ENCODE peak calls at places on chromosomes 2 and 18, in eight cellular contexts. One of them, this sample, is unnamed. For H3K4me1, the result is how much of the 10 kb centered on the place peaks cover.

GRCh38 chr2:106091219-106091618 is 102.9 kb downstream of the UXS1 start:
- DNase-seq in GM23338: no peak
- DNase-seq in effector memory CD4-positive, alpha-beta T cell: no peak
- DNase-seq in OCI-LY7: no peak
- DNase-seq in heart right ventricle: no peak
- DNase-seq in GM23248: no peak
- DNase-seq in A549: no peak
- DNase-seq in colonic mucosa: no peak
- DNase-seq in this sample: no peak

GRCh38 chr2:125710561-125710960 is 945.4 kb upstream of the GYPC start:
- DNase-seq in GM23338: no peak
- DNase-seq in effector memory CD4-positive, alpha-beta T cell: no peak
- DNase-seq in GM23248: no peak
- DNase-seq in OCI-LY7: no peak
- DNase-seq in A549: no peak
- DNase-seq in heart right ventricle: no peak
- DNase-seq in colonic mucosa: no peak
- DNase-seq in this sample: no peak

GRCh38 chr2:206873426-206873825 is 65.9 kb upstream of the CPO start:
- DNase-seq in A549: no peak
- DNase-seq in GM23248: no peak
- DNase-seq in heart right ventricle: no peak
- DNase-seq in effector memory CD4-positive, alpha-beta T cell: no peak
- DNase-seq in OCI-LY7: no peak
- DNase-seq in colonic mucosa: no peak
- DNase-seq in GM23338: no peak
- DNase-seq in this sample: no peak

GRCh38 chr2:119117891-119118882 is 40.4 kb downstream of the C1QL2 start:
- DNase-seq in effector memory CD4-positive, alpha-beta T cell: no peak
- DNase-seq in OCI-LY7: no peak
- DNase-seq in GM23248: no peak
- DNase-seq in A549: no peak
- DNase-seq in heart right ventricle: no peak
- DNase-seq in GM23338: no peak
- DNase-seq in colonic mucosa: no peak
- DNase-seq in this sample: no peak

GRCh38 chr2:134029478-134029877 is 224.4 kb upstream of the MGAT5 start:
- DNase-seq in OCI-LY7: no peak
- DNase-seq in colonic mucosa: no peak
- DNase-seq in effector memory CD4-positive, alpha-beta T cell: no peak
- DNase-seq in GM23338: no peak
- DNase-seq in heart right ventricle: no peak
- DNase-seq in A549: no peak
- DNase-seq in GM23248: no peak
- DNase-seq in this sample: no peak

GRCh38 chr2:196453613-196454047 is 185.9 kb upstream of the CCDC150 start:
- DNase-seq in effector memory CD4-positive, alpha-beta T cell: no peak
- DNase-seq in colonic mucosa: peak
- DNase-seq in GM23248: peak
- DNase-seq in GM23338: peak
- DNase-seq in OCI-LY7: peak
- DNase-seq in A549: peak
- DNase-seq in heart right ventricle: no peak
- DNase-seq in this sample: peak

GRCh38 chr18:46899274-46899948 is 17.9 kb downstream of the PIAS2 start:
- DNase-seq in GM23338: peak
- DNase-seq in A549: no peak
- DNase-seq in OCI-LY7: no peak
- DNase-seq in colonic mucosa: no peak
- DNase-seq in heart right ventricle: no peak
- DNase-seq in effector memory CD4-positive, alpha-beta T cell: no peak
- DNase-seq in GM23248: no peak
- DNase-seq in this sample: no peak

GRCh38 chr2:120719471-120719870 is 16.2 kb upstream of the GLI2 start:
- DNase-seq in colonic mucosa: no peak
- DNase-seq in OCI-LY7: no peak
- DNase-seq in effector memory CD4-positive, alpha-beta T cell: no peak
- DNase-seq in A549: no peak
- DNase-seq in GM23338: no peak
- DNase-seq in heart right ventricle: no peak
- DNase-seq in GM23248: no peak
- DNase-seq in this sample: no peak

GRCh38 chr18:64987096-64987495 is 763.7 kb upstream of the CDH7 start:
- DNase-seq in heart right ventricle: no peak
- DNase-seq in effector memory CD4-positive, alpha-beta T cell: no peak
- DNase-seq in GM23248: no peak
- DNase-seq in OCI-LY7: no peak
- DNase-seq in A549: no peak
- DNase-seq in GM23338: no peak
- DNase-seq in colonic mucosa: no peak
- DNase-seq in this sample: no peak

GRCh38 chr2:73284296-73285161 is at the start of gene FBXO41:
- DNase-seq in colonic mucosa: peak
- DNase-seq in A549: peak
- DNase-seq in GM23338: peak
- DNase-seq in GM23248: peak
- DNase-seq in heart right ventricle: peak
- DNase-seq in effector memory CD4-positive, alpha-beta T cell: peak
- DNase-seq in OCI-LY7: peak
- DNase-seq in this sample: peak

GRCh38 chr2:28564346-28564745 is 68.5 kb downstream of the PLB1 start:
- DNase-seq in colonic mucosa: no peak
- DNase-seq in OCI-LY7: no peak
- DNase-seq in GM23338: no peak
- DNase-seq in heart right ventricle: no peak
- DNase-seq in GM23248: no peak
- DNase-seq in A549: no peak
- DNase-seq in effector memory CD4-positive, alpha-beta T cell: no peak
- DNase-seq in this sample: no peak

GRCh38 chr2:151718247-151718646 is 16.0 kb downstream of the NEB start:
- DNase-seq in heart right ventricle: no peak
- DNase-seq in GM23338: no peak
- DNase-seq in OCI-LY7: no peak
- DNase-seq in A549: no peak
- DNase-seq in effector memory CD4-positive, alpha-beta T cell: no peak
- DNase-seq in GM23248: no peak
- DNase-seq in colonic mucosa: no peak
- DNase-seq in this sample: no peak

GRCh38 chr2:23760746-23761145 is 166.2 kb downstream of the ATAD2B start:
- DNase-seq in GM23338: peak
- DNase-seq in effector memory CD4-positive, alpha-beta T cell: no peak
- DNase-seq in A549: peak
- DNase-seq in colonic mucosa: no peak
- DNase-seq in OCI-LY7: peak
- DNase-seq in GM23248: peak
- DNase-seq in heart right ventricle: no peak
- DNase-seq in this sample: no peak

GRCh38 chr2:43212931-43213330 is 13.5 kb downstream of the ZFP36L2 start:
- DNase-seq in GM23248: no peak
- DNase-seq in effector memory CD4-positive, alpha-beta T cell: no peak
- DNase-seq in OCI-LY7: no peak
- DNase-seq in A549: no peak
- DNase-seq in heart right ventricle: peak
- DNase-seq in GM23338: no peak
- DNase-seq in colonic mucosa: peak
- DNase-seq in this sample: no peak

GRCh38 chr2:28470759-28471158 is 25.1 kb upstream of the PLB1 start:
- DNase-seq in heart right ventricle: no peak
- DNase-seq in colonic mucosa: peak
- DNase-seq in A549: no peak
- DNase-seq in effector memory CD4-positive, alpha-beta T cell: no peak
- DNase-seq in GM23338: no peak
- DNase-seq in GM23248: no peak
- DNase-seq in OCI-LY7: no peak
- DNase-seq in this sample: peak

GRCh38 chr2:122843503-122843902 is 1088.1 kb downstream of the TSN start:
- DNase-seq in heart right ventricle: no peak
- DNase-seq in effector memory CD4-positive, alpha-beta T cell: no peak
- DNase-seq in OCI-LY7: no peak
- DNase-seq in GM23338: no peak
- DNase-seq in A549: no peak
- DNase-seq in GM23248: no peak
- DNase-seq in colonic mucosa: no peak
- DNase-seq in this sample: no peak

GRCh38 chr18:38933322-38933721 is 1367.7 kb upstream of the CELF4 start:
- DNase-seq in OCI-LY7: no peak
- DNase-seq in heart right ventricle: no peak
- DNase-seq in colonic mucosa: no peak
- DNase-seq in A549: no peak
- DNase-seq in GM23248: no peak
- DNase-seq in effector memory CD4-positive, alpha-beta T cell: no peak
- DNase-seq in GM23338: no peak
- DNase-seq in this sample: no peak

GRCh38 chr2:237732070-237732469 is 66.5 kb upstream of the RBM44 start:
- DNase-seq in colonic mucosa: no peak
- DNase-seq in heart right ventricle: no peak
- DNase-seq in effector memory CD4-positive, alpha-beta T cell: no peak
- DNase-seq in OCI-LY7: no peak
- DNase-seq in A549: no peak
- DNase-seq in GM23248: no peak
- DNase-seq in GM23338: no peak
- DNase-seq in this sample: no peak

GRCh38 chr2:99940963-99941362 is 201.4 kb downstream of the AFF3 start:
- DNase-seq in heart right ventricle: no peak
- DNase-seq in effector memory CD4-positive, alpha-beta T cell: no peak
- DNase-seq in colonic mucosa: no peak
- DNase-seq in A549: no peak
- DNase-seq in GM23338: no peak
- DNase-seq in GM23248: no peak
- DNase-seq in OCI-LY7: no peak
- DNase-seq in this sample: no peak

GRCh38 chr2:176613358-176614032 is 344.3 kb downstream of the MTX2 start:
- DNase-seq in GM23248: peak
- DNase-seq in GM23338: no peak
- DNase-seq in OCI-LY7: no peak
- DNase-seq in heart right ventricle: no peak
- DNase-seq in colonic mucosa: peak
- DNase-seq in effector memory CD4-positive, alpha-beta T cell: no peak
- DNase-seq in A549: no peak
- DNase-seq in this sample: no peak
- H3K27ac ChIP-seq in GM23248: peak
- H3K27ac ChIP-seq in GM23338: no peak
- H3K27ac ChIP-seq in OCI-LY7: no peak
- H3K27ac ChIP-seq in heart right ventricle: no peak
- H3K27ac ChIP-seq in colonic mucosa: no peak
- H3K27ac ChIP-seq in effector memory CD4-positive, alpha-beta T cell: no peak
- H3K27ac ChIP-seq in A549: no peak
- H3K27ac ChIP-seq in this sample: no peak

DNA sequence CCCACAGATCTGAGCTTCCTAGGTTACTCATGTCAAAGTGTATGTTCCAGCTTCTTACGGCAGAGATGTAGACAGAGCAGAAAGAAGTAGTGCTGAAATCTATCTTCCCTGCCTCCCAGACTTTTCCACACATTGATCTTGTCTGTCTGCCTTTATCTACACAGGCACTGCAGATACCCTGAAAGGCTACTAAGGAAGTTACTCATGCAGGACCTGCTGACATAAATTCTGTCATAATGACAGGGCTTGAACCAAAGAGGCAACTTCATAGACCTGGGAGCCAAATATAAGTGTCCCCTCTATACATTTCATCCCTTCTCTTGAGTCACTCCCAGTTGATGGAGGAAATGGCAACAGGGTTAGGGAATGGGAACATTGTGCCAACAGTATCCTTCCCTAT is 157.5 kb downstream of the TNS1 start:
- DNase-seq in heart right ventricle: no peak
- DNase-seq in GM23248: no peak
- DNase-seq in effector memory CD4-positive, alpha-beta T cell: no peak
- DNase-seq in A549: no peak
- DNase-seq in colonic mucosa: no peak
- DNase-seq in OCI-LY7: no peak
- DNase-seq in GM23338: no peak
- DNase-seq in this sample: no peak
- H3K4me1 ChIP-seq in heart right ventricle: half or more
- H3K4me1 ChIP-seq in GM23248: under half
- H3K4me1 ChIP-seq in effector memory CD4-positive, alpha-beta T cell: under half
- H3K4me1 ChIP-seq in A549: under half
- H3K4me1 ChIP-seq in colonic mucosa: under half
- H3K4me1 ChIP-seq in OCI-LY7: under half
- H3K4me1 ChIP-seq in GM23338: under half
- H3K4me1 ChIP-seq in this sample: under half

GRCh38 chr2:217821536-217822147 is 181.2 kb downstream of the TNS1 start:
- DNase-seq in effector memory CD4-positive, alpha-beta T cell: no peak
- DNase-seq in GM23338: no peak
- DNase-seq in GM23248: no peak
- DNase-seq in heart right ventricle: no peak
- DNase-seq in A549: no peak
- DNase-seq in colonic mucosa: no peak
- DNase-seq in OCI-LY7: no peak
- DNase-seq in this sample: no peak
- H3K27ac ChIP-seq in effector memory CD4-positive, alpha-beta T cell: no peak
- H3K27ac ChIP-seq in GM23338: no peak
- H3K27ac ChIP-seq in GM23248: peak
- H3K27ac ChIP-seq in heart right ventricle: peak
- H3K27ac ChIP-seq in A549: no peak
- H3K27ac ChIP-seq in colonic mucosa: no peak
- H3K27ac ChIP-seq in OCI-LY7: no peak
- H3K27ac ChIP-seq in this sample: no peak

GRCh38 chr2:101753207-101753616 is 55.7 kb downstream of the MAP4K4 start:
- DNase-seq in GM23248: peak
- DNase-seq in effector memory CD4-positive, alpha-beta T cell: no peak
- DNase-seq in A549: no peak
- DNase-seq in OCI-LY7: no peak
- DNase-seq in colonic mucosa: no peak
- DNase-seq in heart right ventricle: no peak
- DNase-seq in GM23338: no peak
- DNase-seq in this sample: no peak
- H3K4me1 ChIP-seq in GM23248: half or more
- H3K4me1 ChIP-seq in effector memory CD4-positive, alpha-beta T cell: under half
- H3K4me1 ChIP-seq in A549: half or more
- H3K4me1 ChIP-seq in OCI-LY7: half or more
- H3K4me1 ChIP-seq in colonic mucosa: under half
- H3K4me1 ChIP-seq in heart right ventricle: half or more
- H3K4me1 ChIP-seq in GM23338: under half
- H3K4me1 ChIP-seq in this sample: under half

GRCh38 chr18:74234326-74235171 is 57.2 kb downstream of the CYB5A start:
- DNase-seq in colonic mucosa: peak
- DNase-seq in OCI-LY7: no peak
- DNase-seq in GM23338: no peak
- DNase-seq in GM23248: peak
- DNase-seq in heart right ventricle: no peak
- DNase-seq in effector memory CD4-positive, alpha-beta T cell: no peak
- DNase-seq in A549: peak
- DNase-seq in this sample: peak
- H3K27ac ChIP-seq in colonic mucosa: peak
- H3K27ac ChIP-seq in OCI-LY7: no peak
- H3K27ac ChIP-seq in GM23338: no peak
- H3K27ac ChIP-seq in GM23248: peak
- H3K27ac ChIP-seq in heart right ventricle: no peak
- H3K27ac ChIP-seq in effector memory CD4-positive, alpha-beta T cell: no peak
- H3K27ac ChIP-seq in A549: peak
- H3K27ac ChIP-seq in this sample: peak